ENCODE peak calls at places on chromosome 19, in four cellular contexts. Y is AG09309, G is cardiac fibroblast, A is tibial artery. L is an unnamed sample.

GRCh38 chr19:14114854-14115253 is 2.7 kb downstream of the PRKACA start:
- DNase-seq in Y (no peak), G (peak; percentile 51), A (peak; percentile 57), L (no peak)

GRCh38 chr19:41050426-41050825 is 37.8 kb upstream of the CYP2A13 start:
- DNase-seq in Y (no peak), G (no peak), A (no peak), L (no peak)

GRCh38 chr19:35743640-35744306 is 1.4 kb downstream of the U2AF1L4 start:
- DNase-seq in Y (no peak), G (no peak), A (no peak), L (no peak)

GRCh38 chr19:52527954-52528326 is 472 bp downstream of the ZNF808 start:
- DNase-seq in Y (no peak), G (no peak), A (no peak), L (no peak)

GRCh38 chr19:36113895-36114762 is 546 bp downstream of the POLR2I start:
- DNase-seq in Y (no peak), G (peak; percentile 35), A (peak; percentile 32), L (no peak)

GRCh38 chr19:51320258-51320657 is 8.8 kb downstream of the IGLON5 start:
- DNase-seq in Y (no peak), G (no peak), A (no peak), L (no peak)

GRCh38 chr19:15253076-15253475 is 20.8 kb upstream of the EPHX3 start:
- DNase-seq in Y (no peak), G (no peak), A (no peak), L (no peak)

GRCh38 chr19:43438291-43439162 is 23.8 kb downstream of the TEX101 start:
- DNase-seq in Y (peak; percentile 80), G (peak; percentile 64), A (no peak), L (peak; percentile 65)

GRCh38 chr19:887072-887471 is 5.9 kb downstream of the MED16 start:
- DNase-seq in Y (peak; percentile 25), G (peak; percentile 52), A (no peak), L (peak; percentile 36)

GRCh38 chr19:11414544-11414943 is 4.6 kb downstream of the RGL3 start:
- DNase-seq in Y (no peak), G (no peak), A (no peak), L (no peak)

GRCh38 chr19:19652482-19653295 is 9.2 kb upstream of the GMIP start:
- DNase-seq in Y (no peak), G (peak; percentile 34), A (no peak), L (no peak)

GRCh38 chr19:50022823-50023222 is 2.3 kb downstream of the VRK3 start:
- DNase-seq in Y (no peak), G (no peak), A (no peak), L (no peak)

GRCh38 chr19:54045771-54046170 is 17.9 kb downstream of the VSTM1 start:
- DNase-seq in Y (no peak), G (no peak), A (no peak), L (no peak)

GRCh38 chr19:12836529-12836863 is 1.8 kb upstream of the MAST1 start:
- DNase-seq in Y (no peak), G (no peak), A (no peak), L (no peak)

GRCh38 chr19:12838893-12839656 is 760 bp downstream of the MAST1 start:
- DNase-seq in Y (no peak), G (no peak), A (no peak), L (no peak)

GRCh38 chr19:12840091-12841079 is 2.1 kb downstream of the MAST1 start:
- DNase-seq in Y (no peak), G (peak; percentile 83), A (no peak), L (no peak)

GRCh38 chr19:12837225-12837624 is 1.1 kb upstream of the MAST1 start:
- DNase-seq in Y (no peak), G (no peak), A (no peak), L (no peak)

DNA sequence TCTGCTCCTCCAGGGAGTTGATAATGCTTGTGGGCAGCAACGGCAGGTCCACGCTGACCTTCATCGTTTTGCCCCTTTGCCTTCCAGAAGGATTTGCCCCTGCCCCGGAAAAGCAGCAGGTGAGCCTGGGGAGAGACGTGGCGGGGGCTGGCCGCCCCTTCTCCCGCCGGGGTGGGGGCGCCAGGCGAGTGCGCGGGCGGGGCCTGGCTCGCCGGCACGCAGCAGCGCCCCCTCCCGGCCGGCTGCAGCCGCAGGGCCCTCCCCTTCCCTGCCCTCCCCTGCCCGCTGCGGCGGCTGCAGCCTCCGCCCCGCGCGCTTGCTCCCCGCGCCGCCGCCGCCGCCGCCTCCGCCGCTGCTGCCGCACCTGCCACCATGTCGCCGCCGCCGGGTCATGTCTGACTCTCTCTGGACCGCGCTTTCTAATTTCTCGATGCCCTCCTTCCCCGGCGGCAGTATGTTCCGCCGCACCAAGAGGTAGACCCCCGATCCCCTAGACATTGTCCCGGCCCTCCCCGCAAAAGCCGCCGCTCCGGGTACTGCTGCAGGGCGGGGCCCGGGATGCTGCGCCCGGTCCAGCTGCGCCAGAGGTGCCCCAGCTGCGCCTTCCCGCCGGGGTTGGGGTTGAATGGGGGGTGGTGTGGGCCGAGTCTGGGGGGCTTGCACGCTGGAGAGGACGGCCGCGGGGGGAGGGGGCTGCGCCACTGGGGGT is at the start of gene MAST1:
- DNase-seq in Y (no peak), G (no peak), A (no peak), L (no peak)
- H3K4me3 ChIP-seq in Y (peak within 1 kb of the TSS; percentile 11), G (peak within 1 kb of the TSS; percentile 10), A (peak within 1 kb of the TSS; percentile 13), L (peak within 1 kb of the TSS; percentile 35)

GRCh38 chr19:28492616-28493015 is 720.3 kb downstream of the UQCRFS1 start:
- DNase-seq in Y (no peak), G (no peak), A (no peak), L (no peak)
- H3K4me3 ChIP-seq in Y (no peak overlapping the region), G (no peak overlapping the region), A (no peak overlapping the region), L (no peak overlapping the region)

GRCh38 chr19:45815501-45816216 is 551 bp upstream of the RSPH6A start:
- DNase-seq in Y (no peak), G (no peak), A (no peak), L (no peak)
- H3K4me3 ChIP-seq in Y (no peak overlapping the region), G (no peak overlapping the region), A (no peak overlapping the region), L (no peak overlapping the region)

GRCh38 chr19:33826521-33826920 is 29.9 kb downstream of the KCTD15 start:
- DNase-seq in Y (no peak), G (no peak), A (no peak), L (no peak)
- H3K4me3 ChIP-seq in Y (no peak overlapping the region), G (no peak overlapping the region), A (no peak overlapping the region), L (no peak overlapping the region)

GRCh38 chr19:30367421-30367820 is 4.8 kb upstream of the ZNF536 start:
- DNase-seq in Y (no peak), G (no peak), A (peak; percentile 10), L (no peak)

GRCh38 chr19:30365121-30365800 is 6.9 kb upstream of the ZNF536 start:
- DNase-seq in Y (no peak), G (no peak), A (no peak), L (no peak)

GRCh38 chr19:30369833-30370232 is 2.4 kb upstream of the ZNF536 start:
- DNase-seq in Y (no peak), G (no peak), A (no peak), L (no peak)

GRCh38 chr19:30366282-30366681 is 5.9 kb upstream of the ZNF536 start:
- DNase-seq in Y (no peak), G (no peak), A (no peak), L (no peak)

DNA sequence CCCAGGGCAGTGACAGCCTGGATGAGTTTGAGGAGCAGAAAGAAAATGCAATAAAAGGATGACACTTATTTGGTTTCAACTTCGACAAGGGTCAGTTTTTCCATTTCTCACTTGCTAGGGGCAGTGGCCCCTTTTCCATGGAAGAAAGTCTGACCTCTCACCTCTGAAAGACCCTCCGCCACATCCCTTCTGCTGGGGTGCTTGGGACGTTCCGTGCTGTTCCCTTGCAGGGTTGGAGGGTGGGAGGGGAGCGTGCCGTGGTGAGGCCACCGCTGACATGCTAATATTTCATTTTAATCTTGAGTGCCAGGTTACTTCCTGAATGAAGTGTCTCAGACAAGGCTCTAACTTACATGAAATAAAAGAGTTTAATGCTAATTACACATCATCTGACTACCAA is 5.2 kb upstream of the ZNF536 start:
- DNase-seq in Y (no peak), G (no peak), A (no peak), L (no peak)
- H3K4me3 ChIP-seq in Y (no peak overlapping the region), G (no peak overlapping the region), A (no peak overlapping the region), L (no peak overlapping the region)

L was measured in AG04450.